ENCODE peak calls at places on chromosome 16, in seven cellular contexts. One of them, this sample, is unnamed. For H3K9me3, the result is how much of the 10 kb centered on the place peaks cover.

GRCh38 chr16:77551352-77551751 is 116.5 kb upstream of the ADAMTS18 start:
- DNase-seq in PC-3: no peak
- DNase-seq in trophoblast cell: no peak
- DNase-seq in GM23248: peak
- DNase-seq in endothelial cell of umbilical vein: no peak
- DNase-seq in DND-41: no peak
- DNase-seq in fibroblast of lung: peak
- DNase-seq in this sample: peak

GRCh38 chr16:85166699-85167588 is 54.7 kb upstream of the CIBAR2 start:
- DNase-seq in DND-41: no peak
- DNase-seq in trophoblast cell: peak
- DNase-seq in GM23248: no peak
- DNase-seq in fibroblast of lung: no peak
- DNase-seq in PC-3: no peak
- DNase-seq in endothelial cell of umbilical vein: no peak
- DNase-seq in this sample: no peak

GRCh38 chr16:88595921-88596320 is 25.7 kb downstream of the ZC3H18 start:
- DNase-seq in trophoblast cell: no peak
- DNase-seq in endothelial cell of umbilical vein: no peak
- DNase-seq in PC-3: no peak
- DNase-seq in GM23248: no peak
- DNase-seq in fibroblast of lung: no peak
- DNase-seq in DND-41: no peak
- DNase-seq in this sample: no peak

GRCh38 chr16:23907903-23908302 is 72.1 kb downstream of the PRKCB start:
- DNase-seq in fibroblast of lung: no peak
- DNase-seq in endothelial cell of umbilical vein: no peak
- DNase-seq in DND-41: no peak
- DNase-seq in PC-3: no peak
- DNase-seq in trophoblast cell: no peak
- DNase-seq in GM23248: no peak
- DNase-seq in this sample: no peak

GRCh38 chr16:29192329-29193247 is 207.7 kb downstream of the LAT start:
- DNase-seq in PC-3: no peak
- DNase-seq in trophoblast cell: no peak
- DNase-seq in GM23248: no peak
- DNase-seq in fibroblast of lung: no peak
- DNase-seq in DND-41: peak
- DNase-seq in endothelial cell of umbilical vein: no peak
- DNase-seq in this sample: no peak

GRCh38 chr16:89581045-89581695 is 5.6 kb downstream of the CPNE7 start:
- DNase-seq in endothelial cell of umbilical vein: peak
- DNase-seq in DND-41: no peak
- DNase-seq in fibroblast of lung: peak
- DNase-seq in trophoblast cell: peak
- DNase-seq in PC-3: peak
- DNase-seq in GM23248: peak
- DNase-seq in this sample: no peak

GRCh38 chr16:74083582-74083981 is 213.0 kb upstream of the PSMD7 start:
- DNase-seq in DND-41: no peak
- DNase-seq in PC-3: no peak
- DNase-seq in endothelial cell of umbilical vein: no peak
- DNase-seq in trophoblast cell: no peak
- DNase-seq in fibroblast of lung: no peak
- DNase-seq in GM23248: no peak
- DNase-seq in this sample: no peak

GRCh38 chr16:85399583-85400284 is 213.4 kb upstream of the GSE1 start:
- DNase-seq in DND-41: peak
- DNase-seq in GM23248: no peak
- DNase-seq in PC-3: no peak
- DNase-seq in trophoblast cell: no peak
- DNase-seq in endothelial cell of umbilical vein: no peak
- DNase-seq in fibroblast of lung: no peak
- DNase-seq in this sample: no peak

GRCh38 chr16:57945740-57946138 is 25.2 kb downstream of the CNGB1 start:
- DNase-seq in GM23248: peak
- DNase-seq in trophoblast cell: no peak
- DNase-seq in fibroblast of lung: no peak
- DNase-seq in DND-41: no peak
- DNase-seq in endothelial cell of umbilical vein: no peak
- DNase-seq in PC-3: no peak
- DNase-seq in this sample: peak

GRCh38 chr16:64950262-64950661 is 171.6 kb downstream of the CDH11 start:
- DNase-seq in fibroblast of lung: no peak
- DNase-seq in PC-3: no peak
- DNase-seq in endothelial cell of umbilical vein: no peak
- DNase-seq in GM23248: peak
- DNase-seq in DND-41: no peak
- DNase-seq in trophoblast cell: no peak
- DNase-seq in this sample: peak

GRCh38 chr16:8887952-8888560 is 5.9 kb downstream of the LITAFD start:
- DNase-seq in GM23248: peak
- DNase-seq in PC-3: peak
- DNase-seq in trophoblast cell: no peak
- DNase-seq in endothelial cell of umbilical vein: no peak
- DNase-seq in fibroblast of lung: peak
- DNase-seq in DND-41: no peak
- DNase-seq in this sample: no peak

GRCh38 chr16:73000020-73000906 is 47.7 kb downstream of the ZFHX3 start:
- DNase-seq in DND-41: no peak
- DNase-seq in endothelial cell of umbilical vein: no peak
- DNase-seq in GM23248: peak
- DNase-seq in trophoblast cell: no peak
- DNase-seq in PC-3: peak
- DNase-seq in fibroblast of lung: peak
- DNase-seq in this sample: no peak

GRCh38 chr16:75256871-75257343 is 5.5 kb upstream of the BCAR1 start:
- DNase-seq in endothelial cell of umbilical vein: peak
- DNase-seq in GM23248: peak
- DNase-seq in fibroblast of lung: peak
- DNase-seq in trophoblast cell: no peak
- DNase-seq in PC-3: no peak
- DNase-seq in DND-41: no peak
- DNase-seq in this sample: no peak

GRCh38 chr16:66386629-66387622 is 20.4 kb downstream of the CDH5 start:
- DNase-seq in fibroblast of lung: no peak
- DNase-seq in GM23248: no peak
- DNase-seq in PC-3: no peak
- DNase-seq in trophoblast cell: no peak
- DNase-seq in endothelial cell of umbilical vein: no peak
- DNase-seq in DND-41: no peak
- DNase-seq in this sample: no peak

GRCh38 chr16:14013571-14014283 is 57.4 kb upstream of the MRTFB start:
- DNase-seq in trophoblast cell: peak
- DNase-seq in endothelial cell of umbilical vein: peak
- DNase-seq in GM23248: peak
- DNase-seq in fibroblast of lung: peak
- DNase-seq in PC-3: peak
- DNase-seq in DND-41: no peak
- DNase-seq in this sample: no peak

GRCh38 chr16:27768651-27769270 is 218.8 kb downstream of the KATNIP start:
- DNase-seq in GM23248: no peak
- DNase-seq in trophoblast cell: no peak
- DNase-seq in endothelial cell of umbilical vein: no peak
- DNase-seq in fibroblast of lung: peak
- DNase-seq in PC-3: no peak
- DNase-seq in DND-41: no peak
- DNase-seq in this sample: no peak

DNA sequence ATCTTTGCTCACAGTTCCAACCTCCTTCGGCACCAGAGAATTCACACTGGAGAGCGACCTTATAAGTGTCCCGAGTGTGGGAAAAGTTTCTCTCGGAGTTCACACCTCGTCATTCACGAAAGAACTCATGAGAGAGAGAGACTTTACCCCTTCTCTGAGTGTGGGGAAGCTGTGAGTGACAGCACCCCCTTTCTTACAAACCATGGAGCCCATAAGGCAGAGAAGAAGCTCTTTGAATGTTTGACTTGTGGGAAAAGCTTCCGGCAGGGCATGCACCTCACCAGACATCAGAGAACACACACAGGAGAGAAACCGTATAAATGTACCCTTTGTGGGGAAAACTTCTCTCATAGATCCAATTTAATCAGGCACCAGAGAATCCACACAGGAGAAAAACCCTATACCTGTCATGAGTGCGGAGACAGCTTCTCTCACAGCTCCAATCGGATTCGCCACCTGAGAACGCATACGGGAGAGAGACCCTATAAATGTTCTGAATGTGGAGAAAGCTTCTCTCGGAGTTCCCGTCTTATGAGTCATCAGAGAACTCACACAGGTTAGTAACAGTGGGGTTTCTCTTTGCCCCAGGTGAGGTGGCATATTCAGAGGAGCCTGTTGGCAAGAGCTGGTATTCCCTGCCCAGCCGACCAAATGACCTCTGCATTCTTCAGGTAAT is 6.8 kb downstream of the ZNF263 start:
- DNase-seq in PC-3: no peak
- DNase-seq in endothelial cell of umbilical vein: no peak
- DNase-seq in trophoblast cell: no peak
- DNase-seq in GM23248: no peak
- DNase-seq in fibroblast of lung: no peak
- DNase-seq in DND-41: no peak
- DNase-seq in this sample: no peak
- H3K9me3 ChIP-seq in PC-3: under half
- H3K9me3 ChIP-seq in endothelial cell of umbilical vein: under half
- H3K9me3 ChIP-seq in trophoblast cell: under half
- H3K9me3 ChIP-seq in GM23248: under half
- H3K9me3 ChIP-seq in fibroblast of lung: under half
- H3K9me3 ChIP-seq in DND-41: under half
- H3K9me3 ChIP-seq in this sample: half or more

GRCh38 chr16:4386452-4386813 is 14.8 kb downstream of the VASN start:
- DNase-seq in PC-3: no peak
- DNase-seq in GM23248: peak
- DNase-seq in endothelial cell of umbilical vein: no peak
- DNase-seq in DND-41: no peak
- DNase-seq in trophoblast cell: peak
- DNase-seq in fibroblast of lung: no peak
- DNase-seq in this sample: no peak
- H3K27ac ChIP-seq in PC-3: no peak
- H3K27ac ChIP-seq in GM23248: peak
- H3K27ac ChIP-seq in endothelial cell of umbilical vein: no peak
- H3K27ac ChIP-seq in DND-41: no peak
- H3K27ac ChIP-seq in trophoblast cell: no peak
- H3K27ac ChIP-seq in fibroblast of lung: peak
- H3K27ac ChIP-seq in this sample: no peak

GRCh38 chr16:3501783-3502400 is 1.1 kb downstream of the CLUAP1 start:
- DNase-seq in trophoblast cell: no peak
- DNase-seq in fibroblast of lung: no peak
- DNase-seq in endothelial cell of umbilical vein: no peak
- DNase-seq in DND-41: no peak
- DNase-seq in GM23248: peak
- DNase-seq in PC-3: no peak
- DNase-seq in this sample: no peak
- H3K9ac ChIP-seq in trophoblast cell: no peak
- H3K9ac ChIP-seq in fibroblast of lung: peak
- H3K9ac ChIP-seq in endothelial cell of umbilical vein: peak
- H3K9ac ChIP-seq in DND-41: peak
- H3K9ac ChIP-seq in GM23248: peak
- H3K9ac ChIP-seq in PC-3: peak
- H3K9ac ChIP-seq in this sample: peak

GRCh38 chr16:35302859-35303258 is 1843.4 kb downstream of the TP53TG3F start:
- DNase-seq in trophoblast cell: no peak
- DNase-seq in PC-3: no peak
- DNase-seq in GM23248: no peak
- DNase-seq in endothelial cell of umbilical vein: no peak
- DNase-seq in DND-41: no peak
- DNase-seq in fibroblast of lung: no peak
- DNase-seq in this sample: no peak
- H3K9me3 ChIP-seq in trophoblast cell: under half
- H3K9me3 ChIP-seq in PC-3: under half
- H3K9me3 ChIP-seq in GM23248: under half
- H3K9me3 ChIP-seq in endothelial cell of umbilical vein: under half
- H3K9me3 ChIP-seq in DND-41: under half
- H3K9me3 ChIP-seq in fibroblast of lung: under half
- H3K9me3 ChIP-seq in this sample: half or more

GRCh38 chr16:3625911-3626732 is 14.7 kb upstream of the SLX4 start:
- DNase-seq in fibroblast of lung: peak
- DNase-seq in GM23248: peak
- DNase-seq in DND-41: no peak
- DNase-seq in endothelial cell of umbilical vein: peak
- DNase-seq in PC-3: no peak
- DNase-seq in trophoblast cell: no peak
- DNase-seq in this sample: peak
- H3K27ac ChIP-seq in fibroblast of lung: no peak
- H3K27ac ChIP-seq in GM23248: no peak
- H3K27ac ChIP-seq in DND-41: peak
- H3K27ac ChIP-seq in endothelial cell of umbilical vein: no peak
- H3K27ac ChIP-seq in PC-3: no peak
- H3K27ac ChIP-seq in trophoblast cell: no peak
- H3K27ac ChIP-seq in this sample: peak

GRCh38 chr16:10579575-10579964 is 828 bp downstream of the EMP2 start:
- DNase-seq in endothelial cell of umbilical vein: no peak
- DNase-seq in trophoblast cell: no peak
- DNase-seq in fibroblast of lung: no peak
- DNase-seq in GM23248: no peak
- DNase-seq in DND-41: no peak
- DNase-seq in PC-3: no peak
- DNase-seq in this sample: no peak
- H3K9ac ChIP-seq in endothelial cell of umbilical vein: no peak
- H3K9ac ChIP-seq in trophoblast cell: peak
- H3K9ac ChIP-seq in fibroblast of lung: peak
- H3K9ac ChIP-seq in GM23248: peak
- H3K9ac ChIP-seq in DND-41: no peak
- H3K9ac ChIP-seq in PC-3: peak
- H3K9ac ChIP-seq in this sample: no peak